ENCODE peak calls at places on chromosomes 6 and 20, in four cellular contexts. One of them, this sample, is unnamed.
A peak's percentile ranks its signal among the peaks of the same experiment; 100 is the strongest.

GRCh38 chr6:100796049-100796823 is 84.9 kb downstream of the ASCC3 start:
- DNase-seq in CD8-positive, alpha-beta memory T cell: no peak
- DNase-seq in non-pigmented ciliary epithelial cell: no peak
- DNase-seq in hypothalamus: no peak
- DNase-seq in this sample: no peak

GRCh38 chr6:133132583-133132982 is 108.6 kb upstream of the EYA4 start:
- DNase-seq in CD8-positive, alpha-beta memory T cell: no peak
- DNase-seq in non-pigmented ciliary epithelial cell: no peak
- DNase-seq in hypothalamus: no peak
- DNase-seq in this sample: no peak

GRCh38 chr6:26020983-26021349 is 58.4 kb downstream of the TRIM38 start:
- DNase-seq in CD8-positive, alpha-beta memory T cell: no peak
- DNase-seq in non-pigmented ciliary epithelial cell: no peak
- DNase-seq in hypothalamus: no peak
- DNase-seq in this sample: peak; percentile 64

GRCh38 chr6:119915971-119916370 is 566.4 kb upstream of the MAN1A1 start:
- DNase-seq in CD8-positive, alpha-beta memory T cell: no peak
- DNase-seq in non-pigmented ciliary epithelial cell: no peak
- DNase-seq in hypothalamus: no peak
- DNase-seq in this sample: no peak

GRCh38 chr20:2168946-2169345 is 67.3 kb downstream of the STK35 start:
- DNase-seq in CD8-positive, alpha-beta memory T cell: no peak
- DNase-seq in non-pigmented ciliary epithelial cell: no peak
- DNase-seq in hypothalamus: no peak
- DNase-seq in this sample: no peak

GRCh38 chr20:38537176-38537575 is 43.8 kb upstream of the ADIG start:
- DNase-seq in CD8-positive, alpha-beta memory T cell: no peak
- DNase-seq in non-pigmented ciliary epithelial cell: no peak
- DNase-seq in hypothalamus: no peak
- DNase-seq in this sample: no peak

GRCh38 chr6:43294536-43294935 is 3.5 kb upstream of the SLC22A7 start:
- DNase-seq in CD8-positive, alpha-beta memory T cell: no peak
- DNase-seq in non-pigmented ciliary epithelial cell: no peak
- DNase-seq in hypothalamus: no peak
- DNase-seq in this sample: no peak

GRCh38 chr6:169763881-169764280 is 12.5 kb downstream of the ERMARD start:
- DNase-seq in CD8-positive, alpha-beta memory T cell: no peak
- DNase-seq in non-pigmented ciliary epithelial cell: no peak
- DNase-seq in hypothalamus: no peak
- DNase-seq in this sample: no peak

GRCh38 chr20:59581983-59582679 is 22.2 kb upstream of the PHACTR3 start:
- DNase-seq in CD8-positive, alpha-beta memory T cell: no peak
- DNase-seq in non-pigmented ciliary epithelial cell: no peak
- DNase-seq in hypothalamus: no peak
- DNase-seq in this sample: no peak

GRCh38 chr6:28011716-28012115 is 54.7 kb downstream of the OR2B6 start:
- DNase-seq in CD8-positive, alpha-beta memory T cell: no peak
- DNase-seq in non-pigmented ciliary epithelial cell: no peak
- DNase-seq in hypothalamus: no peak
- DNase-seq in this sample: no peak

GRCh38 chr20:35523298-35523888 is 6.1 kb downstream of the C20orf173 start:
- DNase-seq in CD8-positive, alpha-beta memory T cell: no peak
- DNase-seq in non-pigmented ciliary epithelial cell: no peak
- DNase-seq in hypothalamus: no peak
- DNase-seq in this sample: no peak

GRCh38 chr20:10578607-10579006 is 95.2 kb downstream of the JAG1 start:
- DNase-seq in CD8-positive, alpha-beta memory T cell: no peak
- DNase-seq in non-pigmented ciliary epithelial cell: peak; percentile 83
- DNase-seq in hypothalamus: no peak
- DNase-seq in this sample: no peak

GRCh38 chr20:17931513-17931912 is 37.1 kb downstream of the SNX5 start:
- DNase-seq in CD8-positive, alpha-beta memory T cell: no peak
- DNase-seq in non-pigmented ciliary epithelial cell: no peak
- DNase-seq in hypothalamus: no peak
- DNase-seq in this sample: no peak

GRCh38 chr6:134131530-134132139 is 79.2 kb upstream of the SLC2A12 start:
- DNase-seq in CD8-positive, alpha-beta memory T cell: no peak
- DNase-seq in non-pigmented ciliary epithelial cell: no peak
- DNase-seq in hypothalamus: no peak
- DNase-seq in this sample: no peak

GRCh38 chr6:41723178-41723935 is 12.1 kb downstream of the TFEB start:
- DNase-seq in CD8-positive, alpha-beta memory T cell: no peak
- DNase-seq in non-pigmented ciliary epithelial cell: peak; percentile 69
- DNase-seq in hypothalamus: no peak
- DNase-seq in this sample: no peak

GRCh38 chr6:110938176-110938575 is 20.3 kb upstream of the GTF3C6 start:
- DNase-seq in CD8-positive, alpha-beta memory T cell: no peak
- DNase-seq in non-pigmented ciliary epithelial cell: no peak
- DNase-seq in hypothalamus: no peak
- DNase-seq in this sample: peak; percentile 23

GRCh38 chr20:24445510-24446170 is 23.8 kb upstream of the SYNDIG1 start:
- DNase-seq in CD8-positive, alpha-beta memory T cell: no peak
- DNase-seq in non-pigmented ciliary epithelial cell: no peak
- DNase-seq in hypothalamus: no peak
- DNase-seq in this sample: no peak

This sample was measured in NK-92 treated with Interleukin-12 subunit alpha and Interleukin-12 subunit beta, amount 100 ng/mL, for 24 hours.